ENCODE peak calls at places on chromosomes 4 and X, in five cellular contexts. B, P, L, V and W are unnamed samples. For H3K27me3, the result is how much of the 10 kb centered on the place peaks cover.

GRCh38 chr4:57437649-57438048 is 327.5 kb upstream of the IGFBP7 start:
- DNase-seq in L (no peak), P (no peak), B (no peak), V (no peak), W (no peak)

GRCh38 chrX:106698693-106699092 is 27.8 kb upstream of the RNF128 start:
- DNase-seq in B (no peak), V (no peak), L (no peak), P (no peak), W (no peak)

GRCh38 chr4:173125216-173125812 is 43.3 kb upstream of the GALNT7 start:
- DNase-seq in P (no peak), B (no peak), L (no peak), V (no peak), W (no peak)

GRCh38 chrX:148146121-148146520 is 165.0 kb downstream of the FMR1NB start:
- DNase-seq in P (no peak), L (no peak), B (no peak), V (no peak), W (no peak)

GRCh38 chrX:72107320-72107719 is 24.4 kb downstream of the RTL5 start:
- DNase-seq in P (no peak), V (peak), L (no peak), B (no peak), W (no peak)

GRCh38 chr4:16897991-16898827 is at the start of gene LDB2:
- DNase-seq in B (no peak), V (no peak), P (peak), L (peak), W (peak)

GRCh38 chrX:29215251-29215650 is 628.0 kb downstream of the IL1RAPL1 start:
- DNase-seq in P (no peak), V (no peak), L (no peak), B (no peak), W (no peak)

GRCh38 chrX:154317391-154318000 is 21.9 kb downstream of the TKTL1 start:
- DNase-seq in P (no peak), B (no peak), V (no peak), L (no peak), W (no peak)

GRCh38 chr4:128827280-128827679 is 17.8 kb downstream of the JADE1 start:
- DNase-seq in L (no peak), P (no peak), V (no peak), B (no peak), W (no peak)

GRCh38 chr4:169933531-169933930 is 92.7 kb downstream of the MFAP3L start:
- DNase-seq in P (no peak), B (no peak), V (no peak), L (no peak), W (no peak)

GRCh38 chr4:174317531-174317930 is 33.8 kb downstream of the CEP44 start:
- DNase-seq in B (no peak), P (no peak), L (no peak), V (no peak), W (no peak)

GRCh38 chr4:102449751-102450352 is 51.3 kb upstream of the NFKB1 start:
- DNase-seq in P (no peak), B (no peak), V (peak), L (peak), W (no peak)

GRCh38 chr4:182604161-182604591 is 313.0 kb downstream of the DCTD start:
- DNase-seq in V (no peak), P (no peak), B (no peak), L (no peak), W (no peak)

GRCh38 chrX:49060914-49061313 is 2.1 kb downstream of the CCDC120 start:
- DNase-seq in P (no peak), V (no peak), L (no peak), B (no peak), W (no peak)

GRCh38 chr4:62683799-62684566 is 1483.9 kb downstream of the ADGRL3 start:
- DNase-seq in B (no peak), V (no peak), L (no peak), P (no peak), W (no peak)

GRCh38 chrX:55490121-55490520 is 473 bp upstream of the USP51 start:
- DNase-seq in P (no peak), B (no peak), V (no peak), L (no peak), W (no peak)

GRCh38 chrX:38893441-38893840 is 92.2 kb downstream of the MID1IP1 start:
- DNase-seq in L (no peak), B (no peak), V (no peak), P (no peak), W (no peak)

GRCh38 chr4:156820931-156821330 is 150.7 kb downstream of the PDGFC start:
- DNase-seq in L (no peak), V (no peak), P (no peak), B (no peak), W (no peak)

GRCh38 chr4:73653695-73654106 is 33.5 kb upstream of the RASSF6 start:
- DNase-seq in B (no peak), V (no peak), P (no peak), L (peak), W (no peak)

GRCh38 chr4:108592674-108592986 is 27.7 kb upstream of the RPL34 start:
- DNase-seq in B (no peak), V (no peak), P (no peak), L (no peak), W (no peak)

GRCh38 chr4:126544276-126544675 is 1088.5 kb upstream of the INTU start:
- DNase-seq in B (no peak), L (no peak), V (no peak), P (no peak), W (no peak)

GRCh38 chr4:56861365-56861764 is 39.9 kb upstream of the SPINK2 start:
- DNase-seq in V (no peak), B (no peak), L (no peak), P (no peak), W (no peak)

GRCh38 chr4:71659979-71660378 is 123.9 kb downstream of the GC start:
- DNase-seq in V (no peak), B (no peak), P (no peak), L (no peak), W (no peak)

GRCh38 chr4:183360161-183360919 is 38.1 kb upstream of the CLDN24 start:
- DNase-seq in B (no peak), P (no peak), L (no peak), V (no peak), W (no peak)

GRCh38 chrX:20352935-20353336 is 86.2 kb upstream of the RPS6KA3 start:
- DNase-seq in V (no peak), L (no peak), P (no peak), B (no peak), W (no peak)

DNA sequence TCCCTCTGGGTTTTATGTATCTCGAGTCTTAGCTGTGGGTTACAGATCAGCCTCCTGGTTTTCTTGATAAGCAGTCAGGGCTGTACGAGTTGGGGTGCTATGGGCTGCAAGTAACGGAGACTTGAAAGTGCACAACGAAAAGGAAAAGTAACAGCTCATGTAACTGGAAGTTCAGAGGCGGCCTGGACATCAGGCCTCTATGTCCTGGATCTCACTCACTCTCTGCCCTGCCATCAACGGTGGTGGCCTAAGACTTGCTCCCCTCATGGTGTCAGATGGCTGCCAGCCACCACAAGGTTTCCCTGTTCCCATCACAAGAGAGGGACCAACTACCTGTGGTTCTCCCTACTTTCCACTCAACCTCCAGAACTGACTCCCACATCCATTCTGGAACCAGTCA is 4.8 kb downstream of the PPP2R2C start:
- DNase-seq in B (no peak), P (no peak), L (no peak), V (no peak), W (no peak)
- H3K27me3 ChIP-seq in B (under half), P (under half), L (under half), V (under half), W (under half)

DNA sequence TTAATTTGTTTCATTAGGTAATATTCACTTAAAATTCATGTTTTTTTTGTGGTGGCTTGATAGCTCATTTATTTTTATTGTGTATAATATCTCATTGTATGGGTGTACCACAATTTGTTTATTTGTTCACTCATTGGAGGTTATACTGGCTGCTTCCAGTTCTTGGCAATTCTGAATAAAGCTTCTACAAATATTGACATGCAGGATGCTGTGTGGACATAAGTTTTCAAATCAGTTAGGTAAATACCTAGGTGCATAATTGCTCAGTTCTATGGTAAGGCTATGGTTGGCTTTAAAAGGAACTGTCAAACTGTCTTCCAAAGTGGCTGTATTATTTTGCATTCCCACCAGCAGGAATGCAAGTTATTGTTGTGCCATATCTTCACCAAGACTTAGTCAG is 504.5 kb upstream of the GALNTL6 start:
- DNase-seq in V (no peak), B (no peak), P (no peak), L (no peak), W (no peak)
- H3K27me3 ChIP-seq in V (under half), B (under half), P (under half), L (under half), W (under half)

GRCh38 chrX:132390817-132391216 is 98.0 kb downstream of the MBNL3 start:
- DNase-seq in V (no peak), B (no peak), L (no peak), P (no peak), W (no peak)
- H3K27me3 ChIP-seq in V (under half), B (under half), L (under half), P (under half), W (under half)

DNA sequence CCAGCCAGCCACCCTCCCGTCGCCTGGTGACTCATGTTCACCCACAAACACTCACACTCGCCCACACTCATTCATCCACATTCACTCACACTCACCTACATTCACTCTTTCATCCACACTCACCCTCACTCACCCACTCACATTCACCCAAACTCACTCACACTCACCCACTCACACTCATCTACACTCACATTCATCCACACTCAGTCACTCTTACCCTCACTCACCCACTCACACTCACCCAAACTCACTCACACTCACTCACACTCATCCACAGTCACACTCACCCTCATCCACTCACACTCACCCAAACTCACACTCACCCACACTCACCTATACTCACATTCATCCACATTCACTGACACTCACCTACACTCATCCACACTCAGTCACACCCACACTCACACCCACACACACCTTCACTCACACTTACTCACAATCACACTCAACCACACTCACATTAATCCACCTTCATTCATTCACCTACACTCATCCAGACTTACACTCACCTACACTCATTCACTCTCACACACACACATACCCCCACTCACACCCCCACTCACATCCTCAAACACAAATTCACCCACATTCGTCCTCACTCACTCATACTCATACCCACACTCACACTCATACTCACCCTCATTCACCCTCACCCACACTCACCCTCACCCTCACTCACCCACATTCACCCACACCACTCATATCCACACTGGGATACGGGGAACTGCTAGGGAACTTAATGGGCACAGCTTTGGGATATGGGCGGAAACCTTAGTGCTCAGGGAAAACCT is 2221.6 kb upstream of the AGA start:
- DNase-seq in L (no peak), B (no peak), P (no peak), V (no peak), W (no peak)
- H3K27me3 ChIP-seq in L (under half), B (under half), P (under half), V (under half), W (under half)

GRCh38 chr4:125401784-125402183 is 87.0 kb downstream of the FAT4 start:
- DNase-seq in V (no peak), B (no peak), L (no peak), P (no peak), W (no peak)

GRCh38 chr4:125392683-125393082 is 77.9 kb downstream of the FAT4 start:
- DNase-seq in P (no peak), L (no peak), V (no peak), B (no peak), W (no peak)

GRCh38 chr4:125393825-125394224 is 79.1 kb downstream of the FAT4 start:
- DNase-seq in V (no peak), L (no peak), P (no peak), B (no peak), W (no peak)

GRCh38 chr4:125397226-125397625 is 82.5 kb downstream of the FAT4 start:
- DNase-seq in L (no peak), B (no peak), P (no peak), V (no peak), W (no peak)

GRCh38 chr4:125398263-125398662 is 83.5 kb downstream of the FAT4 start:
- DNase-seq in V (no peak), P (no peak), B (no peak), L (no peak), W (no peak)
- H3K27me3 ChIP-seq in V (under half), P (under half), B (under half), L (under half), W (under half)

DNA sequence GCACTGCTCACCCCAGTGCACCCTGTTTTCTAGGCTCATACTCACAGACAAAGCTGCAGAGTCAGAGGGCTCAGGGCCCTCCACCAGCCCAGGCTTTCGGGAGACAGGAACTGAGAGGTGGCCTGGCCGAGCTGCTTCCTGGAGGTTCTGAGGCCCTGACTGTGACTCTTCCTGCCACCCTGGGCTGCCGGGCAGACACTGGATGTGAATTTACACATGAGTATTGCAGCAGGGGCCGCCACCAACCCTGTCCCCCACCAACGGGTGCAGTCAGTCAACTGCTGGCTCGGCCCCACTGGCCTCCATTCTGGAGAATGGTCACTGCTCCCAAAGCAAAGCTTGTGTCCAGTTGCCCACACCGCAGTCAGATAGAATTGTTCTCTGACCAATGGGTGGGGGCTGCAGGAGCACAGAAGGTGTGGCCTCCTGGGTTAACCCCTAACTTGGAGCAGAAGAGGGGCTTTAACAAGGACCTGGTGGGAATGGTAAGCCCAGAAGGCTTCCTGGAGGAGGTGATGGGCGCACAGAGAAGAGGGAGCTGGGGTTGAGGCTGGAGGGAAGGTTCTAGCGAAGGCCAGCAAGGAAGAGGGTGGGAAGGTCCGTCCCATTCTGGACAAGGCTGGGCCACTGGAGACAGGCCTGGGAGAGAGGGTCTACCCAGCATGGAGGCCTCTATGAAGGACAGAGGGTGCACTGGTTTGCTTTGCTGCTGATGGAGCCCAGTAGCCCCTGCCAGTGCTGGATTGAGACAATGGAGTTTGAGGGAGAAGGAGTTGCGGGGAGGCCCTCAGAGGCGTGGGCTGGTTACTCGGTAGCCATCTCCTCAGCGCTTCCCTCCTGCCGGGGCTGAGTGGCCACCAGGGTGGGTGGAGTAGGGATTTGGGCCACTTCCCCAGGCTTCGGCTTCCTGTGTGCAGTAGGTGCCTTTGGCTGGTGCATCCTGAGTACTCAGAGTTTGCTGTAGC is 135.3 kb downstream of the CPZ start:
- DNase-seq in B (no peak), V (no peak), P (peak), L (peak), W (no peak)
- H3K27me3 ChIP-seq in B (under half), V (under half), P (under half), L (under half), W (under half)

DNA sequence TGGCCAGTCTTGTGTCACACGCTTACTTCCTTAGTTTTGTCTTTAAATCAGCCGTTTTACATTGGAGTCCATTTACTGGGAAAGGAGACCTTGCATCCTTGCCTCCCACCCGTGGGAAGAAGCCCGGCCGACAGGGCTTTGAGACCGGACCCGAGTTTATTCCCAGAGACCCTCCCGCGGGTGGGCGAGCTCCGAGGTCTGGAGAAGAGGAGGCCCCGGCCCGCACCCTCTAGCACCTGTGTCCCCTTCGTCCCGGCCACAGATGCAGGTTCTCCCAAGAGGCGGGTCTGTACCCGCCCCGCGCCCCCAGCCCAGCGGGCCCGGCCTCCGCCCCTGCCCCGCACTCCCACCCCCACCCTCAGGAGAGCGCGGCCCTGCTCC is 3.8 kb upstream of the SLC26A1 start:
- DNase-seq in L (no peak), P (no peak), B (no peak), V (no peak), W (no peak)
- H3K27me3 ChIP-seq in L (under half), P (under half), B (half or more), V (under half), W (under half)

GRCh38 chrX:129705988-129706387 is 32.8 kb upstream of the XPNPEP2 start:
- DNase-seq in V (no peak), P (no peak), L (no peak), B (no peak), W (no peak)
- H3K27me3 ChIP-seq in V (under half), P (under half), L (under half), B (under half), W (under half)

DNA sequence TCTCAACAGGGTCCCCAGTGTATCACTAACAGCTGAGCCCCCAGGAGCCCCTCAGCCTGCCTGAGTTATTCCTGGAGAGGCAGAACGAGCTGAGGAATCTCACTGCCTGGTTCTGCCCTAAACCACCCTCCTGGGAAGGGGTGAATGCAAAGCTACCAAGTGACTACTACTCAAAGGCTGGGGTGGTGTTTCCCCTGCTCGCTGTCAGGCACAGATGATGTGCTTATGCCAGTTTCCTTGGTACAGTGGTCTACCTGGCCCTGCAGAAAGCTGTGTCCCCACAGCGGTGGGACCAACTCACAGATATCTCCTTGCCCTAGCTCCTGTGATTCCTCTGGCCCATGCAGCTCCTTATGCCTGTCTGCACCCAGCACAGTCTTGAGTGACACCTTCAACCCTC is 35.4 kb upstream of the ASMTL start:
- DNase-seq in P (no peak), L (no peak), B (no peak), V (no peak), W (peak)
- H3K27me3 ChIP-seq in P (under half), L (under half), B (under half), V (under half), W (under half)